ENCODE peak calls at places on chromosomes 3 and 15, in five cellular contexts. B is GM20000; Y is stimulated activated CD4-positive, alpha-beta T cell treated with anti-CD3 and anti-CD28 coated beads, Interleukin-1b, Interleukin-23, amount 100 ng/mL, for 4 hours; L is C1 segment of cervical spinal cord; W is psoas muscle. N is an unnamed sample.

GRCh38 chr15:88073386-88073681 is 183.2 kb downstream of the NTRK3 start:
- DNase-seq in W (no peak), B (no peak), Y (no peak), L (no peak), N (no peak)

GRCh38 chr15:40238927-40239591 is at the start of gene PAK6:
- DNase-seq in L (no peak), Y (peak), B (peak), W (peak), N (no peak)

GRCh38 chr15:62324382-62324781 is 159.3 kb upstream of the C2CD4B start:
- DNase-seq in W (no peak), L (no peak), B (no peak), Y (no peak), N (no peak)

GRCh38 chr3:46282696-46283095 is 40.4 kb downstream of the CCR3 start:
- DNase-seq in L (no peak), Y (no peak), W (no peak), B (no peak), N (no peak)

GRCh38 chr3:138049157-138049919 is 39.4 kb downstream of the CLDN18 start:
- DNase-seq in L (no peak), B (no peak), Y (no peak), W (no peak), N (no peak)

GRCh38 chr3:168620854-168621253 is 525.1 kb upstream of the GOLIM4 start:
- DNase-seq in L (peak), B (peak), W (no peak), Y (no peak), N (no peak)

GRCh38 chr15:51726302-51727073 is 11.0 kb downstream of the LYSMD2 start:
- DNase-seq in L (no peak), W (peak), B (peak), Y (no peak), N (no peak)

GRCh38 chr3:149291178-149291577 is 42.3 kb downstream of the TM4SF18 start:
- DNase-seq in B (peak), L (no peak), W (no peak), Y (no peak), N (no peak)

GRCh38 chr3:110504901-110505300 is 566.7 kb upstream of the NECTIN3 start:
- DNase-seq in L (no peak), B (no peak), W (no peak), Y (no peak), N (no peak)

GRCh38 chr3:99686955-99687612 is 48.7 kb downstream of the COL8A1 start:
- DNase-seq in L (peak), Y (peak), W (peak), B (peak), N (no peak)

GRCh38 chr15:53378096-53378620 is 381.3 kb downstream of the WDR72 start:
- DNase-seq in B (no peak), Y (no peak), L (no peak), W (no peak), N (no peak)

GRCh38 chr3:173396191-173397041 is 1.1 kb upstream of the NLGN1 start:
- DNase-seq in W (no peak), L (peak), B (peak), Y (no peak), N (no peak)

GRCh38 chr3:82229397-82229796 is 468.0 kb upstream of the GBE1 start:
- DNase-seq in B (peak), Y (no peak), L (no peak), W (no peak), N (peak)

GRCh38 chr15:99443056-99443756 is 122.6 kb upstream of the MEF2A start:
- DNase-seq in L (no peak), W (no peak), Y (no peak), B (peak), N (no peak)

GRCh38 chr3:50675179-50676030 is 678 bp downstream of the DOCK3 start:
- DNase-seq in L (peak), W (peak), Y (peak), B (peak), N (no peak)

GRCh38 chr3:127405791-127406190 is 117.9 kb upstream of the PRR20G start:
- DNase-seq in B (no peak), Y (no peak), L (no peak), W (no peak), N (no peak)

GRCh38 chr15:29103825-29104565 is 165.6 kb downstream of the NSMCE3 start:
- DNase-seq in W (peak), B (peak), Y (peak), L (peak), N (no peak)

GRCh38 chr3:142315083-142315482 is 89.7 kb upstream of the GK5 start:
- DNase-seq in B (no peak), Y (no peak), W (no peak), L (no peak), N (no peak)

GRCh38 chr15:95059346-95059905 is 828.1 kb downstream of the MCTP2 start:
- DNase-seq in B (no peak), L (no peak), W (no peak), Y (no peak), N (no peak)

GRCh38 chr15:48644827-48645557 is 517 bp downstream of the FBN1 start:
- DNase-seq in L (no peak), B (peak), Y (no peak), W (peak), N (no peak)

GRCh38 chr3:150094150-150094932 is 123.6 kb upstream of the PFN2 start:
- DNase-seq in Y (no peak), L (no peak), B (no peak), W (peak), N (no peak)

GRCh38 chr3:133042778-133043177 is 4.6 kb downstream of the TMEM108 start:
- DNase-seq in L (no peak), Y (no peak), W (no peak), B (no peak), N (no peak)

GRCh38 chr3:124927454-124928079 is 7.0 kb downstream of the MUC13 start:
- DNase-seq in W (no peak), Y (no peak), L (no peak), B (peak), N (no peak)

N was measured in GM12878.